ENCODE peak calls at places on chromosomes 11 and 22, in seven cellular contexts. X is tibial nerve, W is endothelial cell, L is breast epithelium, C is heart left ventricle, P is right lobe of liver, N is natural killer cell. U is an unnamed sample.

GRCh38 chr22:41931701-41932269 is 5.2 kb upstream of the TNFRSF13C start:
- DNase-seq in X (no peak), W (no peak), L (no peak), C (no peak), P (no peak), N (no peak), U (no peak)

GRCh38 chr22:26914786-26915185 is 257.4 kb downstream of the MIAT start:
- DNase-seq in X (no peak), W (no peak), L (no peak), C (no peak), P (no peak), N (no peak), U (no peak)

GRCh38 chr11:35539781-35540281 is 14.4 kb upstream of the PAMR1 start:
- DNase-seq in X (peak), W (no peak), L (no peak), C (peak), P (no peak), N (no peak), U (no peak)

GRCh38 chr11:16607675-16608644 is 130.5 kb upstream of the C11orf58 start:
- DNase-seq in X (peak), W (peak), L (no peak), C (peak), P (peak), N (no peak), U (no peak)

GRCh38 chr11:41099654-41100053 is 359.8 kb downstream of the LRRC4C start:
- DNase-seq in X (no peak), W (no peak), L (no peak), C (no peak), P (no peak), N (no peak), U (no peak)

GRCh38 chr11:12717851-12718291 is 43.6 kb downstream of the TEAD1 start:
- DNase-seq in X (no peak), W (no peak), L (no peak), C (no peak), P (no peak), N (no peak), U (no peak)

GRCh38 chr11:83159901-83160865 is 3.3 kb downstream of the PCF11 start:
- DNase-seq in X (no peak), W (no peak), L (no peak), C (no peak), P (no peak), N (no peak), U (no peak)

GRCh38 chr11:3834349-3835099 is 6.2 kb downstream of the RHOG start:
- DNase-seq in X (peak), W (no peak), L (no peak), C (no peak), P (peak), N (no peak), U (peak)

GRCh38 chr11:65279713-65280459 is 18.1 kb downstream of the POLA2 start:
- DNase-seq in X (no peak), W (no peak), L (no peak), C (no peak), P (no peak), N (no peak), U (no peak)

GRCh38 chr22:37418627-37419369 is 8.5 kb downstream of the ELFN2 start:
- DNase-seq in X (no peak), W (no peak), L (no peak), C (no peak), P (no peak), N (no peak), U (no peak)

GRCh38 chr22:37416389-37416788 is 10.9 kb downstream of the ELFN2 start:
- DNase-seq in X (no peak), W (no peak), L (no peak), C (no peak), P (no peak), N (no peak), U (no peak)

GRCh38 chr22:37416806-37417205 is 10.5 kb downstream of the ELFN2 start:
- DNase-seq in X (no peak), W (no peak), L (no peak), C (no peak), P (no peak), N (peak), U (no peak)

GRCh38 chr22:37417737-37418348 is 9.4 kb downstream of the ELFN2 start:
- DNase-seq in X (no peak), W (no peak), L (no peak), C (no peak), P (no peak), N (no peak), U (no peak)

GRCh38 chr22:37417264-37417663 is 10.0 kb downstream of the ELFN2 start:
- DNase-seq in X (no peak), W (no peak), L (no peak), C (no peak), P (no peak), N (no peak), U (no peak)
- TF ChIP-seq CTCF in X (no peak), W (no peak), L (no peak), C (no peak), P (no peak), N (no peak), U (no peak)

DNA sequence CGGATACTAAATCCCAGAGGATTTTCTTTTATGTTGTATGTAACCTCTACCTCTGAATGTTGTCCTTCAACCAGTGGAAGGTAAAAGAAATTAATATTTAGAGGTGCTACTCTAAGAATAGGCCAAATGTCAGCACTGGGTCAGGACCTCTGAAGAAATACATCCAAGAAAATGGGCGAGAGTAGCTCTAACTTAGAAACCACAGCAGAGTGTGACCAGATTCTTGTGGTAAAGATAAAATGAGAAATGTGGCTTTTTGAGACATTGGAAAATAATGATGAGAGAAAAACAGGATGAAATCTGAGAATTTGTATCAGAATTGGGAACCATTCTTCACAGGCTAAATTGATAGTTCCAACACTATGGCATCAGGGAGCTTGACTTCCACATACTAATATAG is 63.5 kb downstream of the CSTPP1 start:
- DNase-seq in X (no peak), W (no peak), L (no peak), C (no peak), P (no peak), N (no peak), U (no peak)
- TF ChIP-seq CTCF in X (no peak), W (no peak), L (no peak), C (no peak), P (no peak), N (no peak), U (no peak)

DNA sequence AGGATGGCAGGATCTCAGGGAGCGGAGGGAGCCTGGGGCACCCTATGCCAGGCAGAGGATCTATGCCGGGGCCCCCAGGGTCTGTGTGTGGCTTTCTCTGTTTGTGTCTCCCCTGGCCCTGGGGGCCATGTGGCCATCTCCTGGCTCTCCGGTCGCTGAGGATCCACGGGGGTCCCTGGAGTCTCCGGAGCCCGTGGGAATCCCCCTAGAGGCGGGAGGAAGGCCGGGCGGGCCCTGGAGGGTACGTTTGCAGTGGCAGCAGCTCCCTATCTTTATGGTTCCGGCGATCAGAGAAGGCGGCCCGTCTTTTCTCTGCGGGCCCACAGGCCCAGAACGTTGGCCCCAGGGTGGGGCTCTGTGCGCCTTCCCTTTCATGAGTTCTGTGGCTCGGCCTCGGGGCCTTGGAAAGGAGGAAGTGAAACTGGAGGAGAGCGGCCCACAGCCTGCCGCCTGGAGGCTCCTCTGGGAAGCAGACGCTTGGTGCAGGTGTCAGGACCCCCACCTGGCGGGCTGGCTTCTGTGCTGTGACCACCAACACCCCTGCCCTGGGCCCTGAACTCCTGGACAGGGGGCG is 82.1 kb downstream of the KCNQ1 start:
- DNase-seq in X (no peak), W (no peak), L (peak), C (peak), P (peak), N (peak), U (peak)
- TF ChIP-seq CTCF in X (peak), W (no peak), L (no peak), C (no peak), P (no peak), N (no peak), U (peak)

GRCh38 chr11:128022761-128023160 is 564.6 kb downstream of the ETS1 start:
- DNase-seq in X (no peak), W (no peak), L (no peak), C (no peak), P (no peak), N (no peak), U (no peak)

GRCh38 chr11:128022007-128022368 is 565.4 kb downstream of the ETS1 start:
- DNase-seq in X (no peak), W (no peak), L (no peak), C (no peak), P (no peak), N (no peak), U (no peak)

GRCh38 chr11:128018692-128019091 is 568.7 kb downstream of the ETS1 start:
- DNase-seq in X (no peak), W (no peak), L (no peak), C (no peak), P (no peak), N (no peak), U (no peak)

GRCh38 chr11:128026596-128026995 is 560.8 kb downstream of the ETS1 start:
- DNase-seq in X (no peak), W (no peak), L (no peak), C (no peak), P (peak), N (no peak), U (no peak)

GRCh38 chr11:128021304-128022006 is 565.9 kb downstream of the ETS1 start:
- DNase-seq in X (no peak), W (peak), L (no peak), C (no peak), P (peak), N (no peak), U (no peak)
- TF ChIP-seq CTCF in X (no peak), W (peak), L (no peak), C (peak), P (peak), N (no peak), U (no peak)

GRCh38 chr11:116073854-116074837 is 569.9 kb upstream of the CADM1 start:
- DNase-seq in X (no peak), W (no peak), L (no peak), C (peak), P (peak), N (no peak), U (no peak)

GRCh38 chr11:116072133-116072532 is 567.9 kb upstream of the CADM1 start:
- DNase-seq in X (no peak), W (no peak), L (no peak), C (no peak), P (no peak), N (no peak), U (no peak)

GRCh38 chr11:116070555-116070954 is 566.3 kb upstream of the CADM1 start:
- DNase-seq in X (no peak), W (no peak), L (no peak), C (no peak), P (no peak), N (no peak), U (no peak)

GRCh38 chr11:116071241-116071640 is 567.0 kb upstream of the CADM1 start:
- DNase-seq in X (no peak), W (no peak), L (no peak), C (no peak), P (no peak), N (no peak), U (no peak)

GRCh38 chr11:116072776-116073175 is 568.6 kb upstream of the CADM1 start:
- DNase-seq in X (no peak), W (peak), L (no peak), C (no peak), P (no peak), N (no peak), U (no peak)
- TF ChIP-seq CTCF in X (no peak), W (peak), L (no peak), C (no peak), P (no peak), N (no peak), U (no peak)

GRCh38 chr22:44003016-44003775 is 20.9 kb upstream of the PARVB start:
- DNase-seq in X (no peak), W (no peak), L (no peak), C (no peak), P (no peak), N (no peak), U (no peak)

GRCh38 chr22:43999378-43999777 is 24.7 kb upstream of the PARVB start:
- DNase-seq in X (no peak), W (no peak), L (no peak), C (no peak), P (no peak), N (no peak), U (no peak)

GRCh38 chr22:44002324-44002723 is 21.8 kb upstream of the PARVB start:
- DNase-seq in X (no peak), W (no peak), L (no peak), C (no peak), P (no peak), N (no peak), U (no peak)

GRCh38 chr22:43998865-43999264 is 25.2 kb upstream of the PARVB start:
- DNase-seq in X (no peak), W (no peak), L (no peak), C (no peak), P (no peak), N (no peak), U (no peak)

GRCh38 chr22:44000123-44000522 is 24.0 kb upstream of the PARVB start:
- DNase-seq in X (no peak), W (no peak), L (no peak), C (no peak), P (no peak), N (no peak), U (no peak)
- TF ChIP-seq CTCF in X (no peak), W (no peak), L (no peak), C (no peak), P (no peak), N (no peak), U (no peak)

U was measured in CD14-positive monocyte.